ENCODE peak calls at places on chromosomes 7 and 10, in seven cellular contexts. One of them, this sample, is unnamed. For H3K36me3, the result is how much of the 10 kb centered on the place peaks cover.

GRCh38 chr7:142539901-142540300 is 209.4 kb upstream of the PRSS1 start:
- DNase-seq in lower lobe of right lung: no peak
- DNase-seq in naive thymus-derived CD4-positive, alpha-beta T cell: no peak
- DNase-seq in uterus: no peak
- DNase-seq in upper lobe of right lung: no peak
- DNase-seq in body of pancreas: no peak
- DNase-seq in suprapubic skin: no peak
- DNase-seq in this sample: no peak

GRCh38 chr7:147578196-147578595 is 1012.4 kb upstream of the C7orf33 start:
- DNase-seq in lower lobe of right lung: no peak
- DNase-seq in naive thymus-derived CD4-positive, alpha-beta T cell: no peak
- DNase-seq in uterus: no peak
- DNase-seq in upper lobe of right lung: no peak
- DNase-seq in body of pancreas: no peak
- DNase-seq in suprapubic skin: no peak
- DNase-seq in this sample: no peak

GRCh38 chr10:87603769-87604168 is 55.9 kb upstream of the PAPSS2 start:
- DNase-seq in lower lobe of right lung: no peak
- DNase-seq in naive thymus-derived CD4-positive, alpha-beta T cell: no peak
- DNase-seq in uterus: no peak
- DNase-seq in upper lobe of right lung: no peak
- DNase-seq in body of pancreas: no peak
- DNase-seq in suprapubic skin: no peak
- DNase-seq in this sample: no peak

GRCh38 chr10:62623223-62623622 is 181.3 kb upstream of the ADO start:
- DNase-seq in lower lobe of right lung: no peak
- DNase-seq in naive thymus-derived CD4-positive, alpha-beta T cell: no peak
- DNase-seq in uterus: no peak
- DNase-seq in upper lobe of right lung: no peak
- DNase-seq in body of pancreas: no peak
- DNase-seq in suprapubic skin: no peak
- DNase-seq in this sample: no peak

GRCh38 chr10:15718495-15719061 is 1.1 kb downstream of the ITGA8 start:
- DNase-seq in lower lobe of right lung: no peak
- DNase-seq in naive thymus-derived CD4-positive, alpha-beta T cell: no peak
- DNase-seq in uterus: no peak
- DNase-seq in upper lobe of right lung: no peak
- DNase-seq in body of pancreas: no peak
- DNase-seq in suprapubic skin: no peak
- DNase-seq in this sample: no peak

GRCh38 chr10:70481831-70482530 is 3.4 kb downstream of the PALD1 start:
- DNase-seq in lower lobe of right lung: no peak
- DNase-seq in naive thymus-derived CD4-positive, alpha-beta T cell: no peak
- DNase-seq in uterus: peak
- DNase-seq in upper lobe of right lung: no peak
- DNase-seq in body of pancreas: peak
- DNase-seq in suprapubic skin: no peak
- DNase-seq in this sample: no peak

GRCh38 chr7:111439977-111440376 is 122.3 kb downstream of the IMMP2L start:
- DNase-seq in lower lobe of right lung: no peak
- DNase-seq in naive thymus-derived CD4-positive, alpha-beta T cell: no peak
- DNase-seq in uterus: no peak
- DNase-seq in upper lobe of right lung: no peak
- DNase-seq in body of pancreas: no peak
- DNase-seq in suprapubic skin: no peak
- DNase-seq in this sample: no peak

GRCh38 chr10:126702181-126702580 is 31.7 kb upstream of the C10orf90 start:
- DNase-seq in lower lobe of right lung: no peak
- DNase-seq in naive thymus-derived CD4-positive, alpha-beta T cell: no peak
- DNase-seq in uterus: no peak
- DNase-seq in upper lobe of right lung: no peak
- DNase-seq in body of pancreas: no peak
- DNase-seq in suprapubic skin: no peak
- DNase-seq in this sample: peak

GRCh38 chr10:11823122-11823988 is at the start of gene PROSER2:
- DNase-seq in lower lobe of right lung: peak
- DNase-seq in naive thymus-derived CD4-positive, alpha-beta T cell: peak
- DNase-seq in uterus: peak
- DNase-seq in upper lobe of right lung: peak
- DNase-seq in body of pancreas: peak
- DNase-seq in suprapubic skin: no peak
- DNase-seq in this sample: peak

GRCh38 chr10:103546401-103546800 is 52.9 kb downstream of the NEURL1 start:
- DNase-seq in lower lobe of right lung: no peak
- DNase-seq in naive thymus-derived CD4-positive, alpha-beta T cell: no peak
- DNase-seq in uterus: no peak
- DNase-seq in upper lobe of right lung: peak
- DNase-seq in body of pancreas: no peak
- DNase-seq in suprapubic skin: peak
- DNase-seq in this sample: no peak

GRCh38 chr10:70378122-70378521 is 4.3 kb downstream of the LRRC20 start:
- DNase-seq in lower lobe of right lung: no peak
- DNase-seq in naive thymus-derived CD4-positive, alpha-beta T cell: no peak
- DNase-seq in uterus: no peak
- DNase-seq in upper lobe of right lung: no peak
- DNase-seq in body of pancreas: peak
- DNase-seq in suprapubic skin: no peak
- DNase-seq in this sample: no peak

GRCh38 chr7:158469396-158470051 is 118.1 kb downstream of the PTPRN2 start:
- DNase-seq in lower lobe of right lung: no peak
- DNase-seq in naive thymus-derived CD4-positive, alpha-beta T cell: no peak
- DNase-seq in uterus: no peak
- DNase-seq in upper lobe of right lung: no peak
- DNase-seq in body of pancreas: no peak
- DNase-seq in suprapubic skin: no peak
- DNase-seq in this sample: no peak

GRCh38 chr10:3874988-3875841 is 90.2 kb upstream of the KLF6 start:
- DNase-seq in lower lobe of right lung: no peak
- DNase-seq in naive thymus-derived CD4-positive, alpha-beta T cell: peak
- DNase-seq in uterus: no peak
- DNase-seq in upper lobe of right lung: no peak
- DNase-seq in body of pancreas: no peak
- DNase-seq in suprapubic skin: no peak
- DNase-seq in this sample: no peak

GRCh38 chr7:105325225-105325904 is 63.4 kb downstream of the SRPK2 start:
- DNase-seq in lower lobe of right lung: no peak
- DNase-seq in naive thymus-derived CD4-positive, alpha-beta T cell: no peak
- DNase-seq in uterus: no peak
- DNase-seq in upper lobe of right lung: no peak
- DNase-seq in body of pancreas: no peak
- DNase-seq in suprapubic skin: no peak
- DNase-seq in this sample: no peak

GRCh38 chr7:153193144-153193595 is 433.6 kb downstream of the ACTR3B start:
- DNase-seq in lower lobe of right lung: peak
- DNase-seq in naive thymus-derived CD4-positive, alpha-beta T cell: no peak
- DNase-seq in uterus: peak
- DNase-seq in upper lobe of right lung: peak
- DNase-seq in body of pancreas: peak
- DNase-seq in suprapubic skin: no peak
- DNase-seq in this sample: peak

GRCh38 chr10:67612577-67613537 is 83.1 kb downstream of the CTNNA3 start:
- DNase-seq in lower lobe of right lung: no peak
- DNase-seq in naive thymus-derived CD4-positive, alpha-beta T cell: peak
- DNase-seq in uterus: no peak
- DNase-seq in upper lobe of right lung: no peak
- DNase-seq in body of pancreas: no peak
- DNase-seq in suprapubic skin: no peak
- DNase-seq in this sample: peak

GRCh38 chr10:119039161-119039560 is 9.6 kb downstream of the NANOS1 start:
- DNase-seq in lower lobe of right lung: no peak
- DNase-seq in naive thymus-derived CD4-positive, alpha-beta T cell: no peak
- DNase-seq in uterus: no peak
- DNase-seq in upper lobe of right lung: no peak
- DNase-seq in body of pancreas: no peak
- DNase-seq in suprapubic skin: no peak
- DNase-seq in this sample: no peak
- H3K36me3 ChIP-seq in lower lobe of right lung: half or more
- H3K36me3 ChIP-seq in naive thymus-derived CD4-positive, alpha-beta T cell: under half
- H3K36me3 ChIP-seq in uterus: under half
- H3K36me3 ChIP-seq in upper lobe of right lung: half or more
- H3K36me3 ChIP-seq in body of pancreas: half or more
- H3K36me3 ChIP-seq in suprapubic skin: half or more
- H3K36me3 ChIP-seq in this sample: half or more

GRCh38 chr10:79313320-79313719 is 33.9 kb upstream of the PPIF start:
- DNase-seq in lower lobe of right lung: peak
- DNase-seq in naive thymus-derived CD4-positive, alpha-beta T cell: no peak
- DNase-seq in uterus: no peak
- DNase-seq in upper lobe of right lung: no peak
- DNase-seq in body of pancreas: no peak
- DNase-seq in suprapubic skin: no peak
- DNase-seq in this sample: no peak

GRCh38 chr10:79312601-79313187 is 34.6 kb upstream of the PPIF start:
- DNase-seq in lower lobe of right lung: peak
- DNase-seq in naive thymus-derived CD4-positive, alpha-beta T cell: no peak
- DNase-seq in uterus: no peak
- DNase-seq in upper lobe of right lung: no peak
- DNase-seq in body of pancreas: no peak
- DNase-seq in suprapubic skin: no peak
- DNase-seq in this sample: no peak

GRCh38 chr10:79310911-79311573 is 36.2 kb upstream of the PPIF start:
- DNase-seq in lower lobe of right lung: peak
- DNase-seq in naive thymus-derived CD4-positive, alpha-beta T cell: no peak
- DNase-seq in uterus: no peak
- DNase-seq in upper lobe of right lung: no peak
- DNase-seq in body of pancreas: no peak
- DNase-seq in suprapubic skin: no peak
- DNase-seq in this sample: no peak

GRCh38 chr10:79310217-79310865 is 36.9 kb upstream of the PPIF start:
- DNase-seq in lower lobe of right lung: peak
- DNase-seq in naive thymus-derived CD4-positive, alpha-beta T cell: no peak
- DNase-seq in uterus: no peak
- DNase-seq in upper lobe of right lung: no peak
- DNase-seq in body of pancreas: no peak
- DNase-seq in suprapubic skin: no peak
- DNase-seq in this sample: no peak

GRCh38 chr10:79311581-79312407 is 35.5 kb upstream of the PPIF start:
- DNase-seq in lower lobe of right lung: peak
- DNase-seq in naive thymus-derived CD4-positive, alpha-beta T cell: no peak
- DNase-seq in uterus: no peak
- DNase-seq in upper lobe of right lung: no peak
- DNase-seq in body of pancreas: no peak
- DNase-seq in suprapubic skin: no peak
- DNase-seq in this sample: no peak
- H3K36me3 ChIP-seq in lower lobe of right lung: half or more
- H3K36me3 ChIP-seq in naive thymus-derived CD4-positive, alpha-beta T cell: under half
- H3K36me3 ChIP-seq in uterus: under half
- H3K36me3 ChIP-seq in upper lobe of right lung: half or more
- H3K36me3 ChIP-seq in body of pancreas: under half
- H3K36me3 ChIP-seq in suprapubic skin: half or more
- H3K36me3 ChIP-seq in this sample: under half

DNA sequence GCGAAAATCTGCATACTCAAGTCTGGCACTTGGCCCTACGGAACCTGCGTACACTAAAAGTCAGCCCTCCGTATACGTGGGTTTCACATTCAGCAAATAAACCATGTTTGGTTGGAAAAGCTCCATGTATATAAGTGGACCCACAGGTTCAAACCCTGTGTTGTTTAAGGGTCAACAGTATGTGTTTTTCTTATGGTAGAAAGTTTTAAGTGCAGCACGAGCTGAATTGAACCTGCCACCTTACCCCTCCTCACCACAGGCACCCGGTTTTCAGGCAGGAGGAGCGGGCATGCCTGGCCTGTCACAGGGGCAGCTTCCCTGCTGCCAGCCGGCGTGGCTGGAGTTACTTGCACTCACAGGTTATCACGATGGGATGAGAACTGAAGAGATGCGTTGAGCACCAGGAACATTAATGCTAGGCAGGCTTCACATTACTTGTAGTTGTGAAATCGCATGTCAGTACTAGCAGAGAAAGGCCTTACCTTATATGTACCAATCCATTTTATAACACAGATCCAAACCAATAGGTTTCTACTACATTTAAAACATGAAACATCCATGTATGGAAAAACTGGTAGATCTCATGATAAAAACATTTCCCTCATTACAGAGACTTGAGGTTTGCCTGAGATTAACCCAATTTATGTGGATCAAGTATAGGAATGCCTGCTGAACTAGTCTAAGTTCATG is 12.9 kb downstream of the INSIG1 start:
- DNase-seq in lower lobe of right lung: no peak
- DNase-seq in naive thymus-derived CD4-positive, alpha-beta T cell: no peak
- DNase-seq in uterus: no peak
- DNase-seq in upper lobe of right lung: no peak
- DNase-seq in body of pancreas: no peak
- DNase-seq in suprapubic skin: no peak
- DNase-seq in this sample: no peak
- H3K36me3 ChIP-seq in lower lobe of right lung: half or more
- H3K36me3 ChIP-seq in naive thymus-derived CD4-positive, alpha-beta T cell: under half
- H3K36me3 ChIP-seq in uterus: under half
- H3K36me3 ChIP-seq in upper lobe of right lung: under half
- H3K36me3 ChIP-seq in body of pancreas: under half
- H3K36me3 ChIP-seq in suprapubic skin: under half
- H3K36me3 ChIP-seq in this sample: under half

GRCh38 chr7:130901209-130901783 is 167.3 kb upstream of the KLF14 start:
- DNase-seq in lower lobe of right lung: peak
- DNase-seq in naive thymus-derived CD4-positive, alpha-beta T cell: no peak
- DNase-seq in uterus: peak
- DNase-seq in upper lobe of right lung: peak
- DNase-seq in body of pancreas: peak
- DNase-seq in suprapubic skin: no peak
- DNase-seq in this sample: no peak

GRCh38 chr7:130902755-130903357 is 168.8 kb upstream of the KLF14 start:
- DNase-seq in lower lobe of right lung: no peak
- DNase-seq in naive thymus-derived CD4-positive, alpha-beta T cell: no peak
- DNase-seq in uterus: no peak
- DNase-seq in upper lobe of right lung: no peak
- DNase-seq in body of pancreas: no peak
- DNase-seq in suprapubic skin: no peak
- DNase-seq in this sample: no peak

GRCh38 chr7:130899638-130900401 is 165.8 kb upstream of the KLF14 start:
- DNase-seq in lower lobe of right lung: no peak
- DNase-seq in naive thymus-derived CD4-positive, alpha-beta T cell: no peak
- DNase-seq in uterus: no peak
- DNase-seq in upper lobe of right lung: no peak
- DNase-seq in body of pancreas: peak
- DNase-seq in suprapubic skin: no peak
- DNase-seq in this sample: no peak

GRCh38 chr7:130899071-130899451 is 165.1 kb upstream of the KLF14 start:
- DNase-seq in lower lobe of right lung: no peak
- DNase-seq in naive thymus-derived CD4-positive, alpha-beta T cell: no peak
- DNase-seq in uterus: no peak
- DNase-seq in upper lobe of right lung: no peak
- DNase-seq in body of pancreas: no peak
- DNase-seq in suprapubic skin: no peak
- DNase-seq in this sample: no peak

DNA sequence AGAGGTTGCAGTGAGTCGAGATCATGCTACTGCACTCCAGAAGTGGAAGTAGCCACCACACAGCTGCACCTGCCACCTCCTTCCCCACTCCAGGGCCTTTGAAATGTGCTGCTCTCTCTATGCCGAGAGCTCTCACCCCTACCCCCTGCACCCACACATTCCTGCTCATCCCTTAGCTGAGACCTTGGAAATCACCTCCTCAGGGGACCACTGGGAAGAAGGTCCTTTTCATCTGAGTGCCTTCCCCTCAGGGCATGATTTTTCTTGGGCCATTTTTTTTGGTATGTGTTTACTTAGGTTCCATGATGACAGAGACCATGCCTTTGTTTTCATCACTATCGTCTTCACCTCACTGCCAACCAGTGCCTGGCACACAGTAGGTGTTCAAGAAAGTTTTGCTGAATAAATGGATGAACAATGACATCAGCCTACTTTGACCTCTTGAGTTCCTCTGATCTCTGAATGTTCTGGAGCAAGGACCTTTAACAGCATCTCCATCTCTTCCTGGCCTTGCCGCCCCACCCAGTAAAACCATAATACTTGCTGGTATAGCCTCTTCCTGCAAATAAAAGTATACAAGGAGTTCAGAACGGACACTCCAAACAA is 166.6 kb upstream of the KLF14 start:
- DNase-seq in lower lobe of right lung: no peak
- DNase-seq in naive thymus-derived CD4-positive, alpha-beta T cell: no peak
- DNase-seq in uterus: no peak
- DNase-seq in upper lobe of right lung: no peak
- DNase-seq in body of pancreas: no peak
- DNase-seq in suprapubic skin: no peak
- DNase-seq in this sample: no peak
- H3K36me3 ChIP-seq in lower lobe of right lung: half or more
- H3K36me3 ChIP-seq in naive thymus-derived CD4-positive, alpha-beta T cell: under half
- H3K36me3 ChIP-seq in uterus: under half
- H3K36me3 ChIP-seq in upper lobe of right lung: under half
- H3K36me3 ChIP-seq in body of pancreas: under half
- H3K36me3 ChIP-seq in suprapubic skin: under half
- H3K36me3 ChIP-seq in this sample: under half

This sample was measured in SJCRH30.